ENCODE peak calls at places on chromosome 6, in ten cellular contexts. R is small intestine; J is naive thymus-derived CD4-positive, alpha-beta T cell; N is heart left ventricle; D is BJ; E is GM23338; Z is A549; W is right cardiac atrium; O is coronary artery; Y is choroid plexus epithelial cell. L is an unnamed sample.

GRCh38 chr6:122969999-122970398 is 26.0 kb upstream of the CLVS2 start:
- DNase-seq in R (no peak), J (no peak), N (no peak), D (no peak), E (peak), Z (peak), W (no peak), O (no peak), Y (no peak), L (no peak)

GRCh38 chr6:13916230-13916944 is 8.4 kb upstream of the RNF182 start:
- DNase-seq in R (peak), J (no peak), N (no peak), D (no peak), E (no peak), Z (no peak), W (no peak), O (no peak), Y (peak), L (no peak)

GRCh38 chr6:101226677-101227135 is 166.8 kb upstream of the GRIK2 start:
- DNase-seq in R (peak), J (no peak), N (no peak), D (peak), E (peak), Z (peak), W (peak), O (no peak), Y (peak), L (no peak)

GRCh38 chr6:52990342-52990741 is 4.7 kb downstream of the GSTA4 start:
- DNase-seq in R (peak), J (no peak), N (no peak), D (no peak), E (no peak), Z (no peak), W (no peak), O (no peak), Y (peak), L (no peak)

GRCh38 chr6:26421259-26422144 is 18.8 kb upstream of the BTN3A3 start:
- DNase-seq in R (peak), J (peak), N (peak), D (peak), E (peak), Z (peak), W (peak), O (peak), Y (peak), L (peak)

GRCh38 chr6:116221067-116221466 is 32.8 kb downstream of the TSPYL4 start:
- DNase-seq in R (no peak), J (no peak), N (no peak), D (no peak), E (no peak), Z (no peak), W (no peak), O (no peak), Y (peak), L (no peak)

GRCh38 chr6:35170891-35171290 is 29.8 kb upstream of the TCP11 start:
- DNase-seq in R (no peak), J (no peak), N (no peak), D (no peak), E (no peak), Z (no peak), W (no peak), O (no peak), Y (no peak), L (no peak)

GRCh38 chr6:110517034-110517433 is 40.6 kb upstream of the SLC22A16 start:
- DNase-seq in R (peak), J (no peak), N (no peak), D (no peak), E (no peak), Z (no peak), W (no peak), O (no peak), Y (no peak), L (no peak)

GRCh38 chr6:129980821-129981220 is 37.6 kb upstream of the L3MBTL3 start:
- DNase-seq in R (no peak), J (no peak), N (no peak), D (no peak), E (no peak), Z (no peak), W (no peak), O (no peak), Y (no peak), L (no peak)

GRCh38 chr6:142378138-142378875 is 76.5 kb downstream of the ADGRG6 start:
- DNase-seq in R (no peak), J (no peak), N (no peak), D (no peak), E (peak), Z (peak), W (no peak), O (no peak), Y (peak), L (no peak)

GRCh38 chr6:170024940-170025339 is 265.9 kb downstream of the DLL1 start:
- DNase-seq in R (peak), J (no peak), N (no peak), D (no peak), E (no peak), Z (no peak), W (no peak), O (peak), Y (peak), L (peak)

GRCh38 chr6:18340781-18341551 is 46.2 kb upstream of the RNF144B start:
- DNase-seq in R (no peak), J (no peak), N (no peak), D (no peak), E (no peak), Z (no peak), W (no peak), O (no peak), Y (no peak), L (no peak)

GRCh38 chr6:100574836-100575235 is 110.1 kb upstream of the SIM1 start:
- DNase-seq in R (no peak), J (no peak), N (no peak), D (no peak), E (no peak), Z (no peak), W (no peak), O (no peak), Y (no peak), L (no peak)

GRCh38 chr6:129894904-129895303 is 33.8 kb upstream of the TMEM244 start:
- DNase-seq in R (no peak), J (no peak), N (no peak), D (peak), E (no peak), Z (no peak), W (no peak), O (no peak), Y (no peak), L (no peak)

GRCh38 chr6:28953039-28953872 is 29.5 kb upstream of the TRIM27 start:
- DNase-seq in R (peak), J (peak), N (no peak), D (no peak), E (peak), Z (peak), W (peak), O (no peak), Y (peak), L (no peak)
- H3K4me3 ChIP-seq in R (peak), J (peak), N (peak), D (peak), E (peak), Z (peak), W (peak), O (peak), Y (peak), L (peak)

DNA sequence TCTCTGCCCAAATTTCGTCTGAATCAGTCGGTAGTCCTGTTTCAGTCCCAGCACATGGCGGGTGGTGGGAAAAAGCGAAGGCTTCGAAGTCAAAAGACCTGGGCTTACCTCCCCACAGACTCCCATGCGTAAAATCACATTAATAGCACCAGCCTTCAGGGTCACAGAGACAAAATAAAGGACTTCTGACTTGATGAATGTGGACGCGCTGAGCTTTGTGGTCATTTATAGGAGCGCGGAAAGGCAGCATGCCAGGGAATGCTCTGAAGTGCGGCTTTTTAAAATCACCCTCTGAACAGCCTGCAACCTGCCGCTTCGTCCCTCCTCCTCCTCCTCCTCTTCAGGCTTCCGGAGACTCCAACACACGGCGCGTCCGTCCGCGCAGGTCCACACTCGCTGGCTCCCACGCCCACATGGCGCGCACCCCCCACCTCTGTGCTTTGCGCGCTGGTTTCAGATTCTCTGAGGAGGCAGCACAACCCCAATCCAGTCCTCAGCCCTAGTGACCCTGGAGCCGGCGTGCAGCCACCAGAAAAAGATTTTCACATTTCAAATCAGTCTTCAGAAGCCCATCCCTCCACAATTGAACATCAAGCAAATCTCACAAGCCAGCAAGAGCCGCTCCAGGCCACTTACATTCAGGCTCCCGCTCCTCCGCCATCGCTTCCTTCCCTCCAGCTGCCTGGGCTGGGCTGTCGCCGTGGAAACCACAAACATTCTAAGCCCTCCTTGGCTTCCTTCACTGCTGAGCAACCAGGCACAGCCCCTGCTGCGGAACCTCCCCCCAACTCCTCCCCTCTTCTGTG is at the start of gene C6orf118:
- DNase-seq in R (peak), J (no peak), N (peak), D (no peak), E (peak), Z (peak), W (peak), O (no peak), Y (peak), L (peak)
- H3K4me3 ChIP-seq in R (no peak), J (no peak), N (peak), D (no peak), E (peak), Z (peak), W (peak), O (peak), Y (peak), L (peak)

GRCh38 chr6:98627129-98627775 is 207.1 kb upstream of the POU3F2 start:
- DNase-seq in R (no peak), J (no peak), N (no peak), D (no peak), E (peak), Z (no peak), W (no peak), O (no peak), Y (no peak), L (no peak)
- H3K4me3 ChIP-seq in R (no peak), J (no peak), N (no peak), D (no peak), E (peak), Z (no peak), W (no peak), O (no peak), Y (no peak), L (no peak)

DNA sequence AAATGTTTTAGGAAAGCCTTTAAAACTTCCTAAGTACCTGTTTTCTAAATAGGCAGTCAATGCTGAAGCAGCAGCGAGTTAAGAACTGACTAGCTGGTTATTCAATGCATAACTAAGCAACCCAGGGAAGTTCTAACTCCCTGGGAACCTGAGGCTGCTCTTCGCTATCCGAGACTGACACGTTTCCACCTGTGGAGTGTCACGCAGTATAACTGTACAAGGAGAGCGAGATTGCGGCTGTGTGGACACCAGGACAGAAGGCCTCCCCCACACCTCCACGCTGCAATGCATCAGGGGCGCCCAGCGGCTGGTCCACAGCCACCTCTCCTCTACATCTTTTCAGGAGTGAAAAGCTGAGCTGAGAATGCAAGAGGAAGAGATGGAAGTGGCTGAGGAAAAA is 8.0 kb downstream of the PXDC1 start:
- DNase-seq in R (no peak), J (no peak), N (no peak), D (no peak), E (no peak), Z (no peak), W (no peak), O (no peak), Y (no peak), L (no peak)
- H3K4me3 ChIP-seq in R (no peak), J (no peak), N (no peak), D (no peak), E (no peak), Z (no peak), W (no peak), O (peak), Y (no peak), L (no peak)

GRCh38 chr6:83861077-83861476 is 1.6 kb downstream of the CYB5R4 start:
- DNase-seq in R (no peak), J (no peak), N (no peak), D (no peak), E (no peak), Z (no peak), W (no peak), O (no peak), Y (no peak), L (no peak)
- H3K4me3 ChIP-seq in R (no peak), J (peak), N (no peak), D (no peak), E (peak), Z (no peak), W (no peak), O (peak), Y (no peak), L (peak)

GRCh38 chr6:108781419-108782110 is 66.7 kb upstream of the ARMC2 start:
- DNase-seq in R (no peak), J (no peak), N (no peak), D (no peak), E (peak), Z (no peak), W (peak), O (no peak), Y (peak), L (no peak)
- H3K4me3 ChIP-seq in R (peak), J (peak), N (peak), D (peak), E (peak), Z (peak), W (peak), O (peak), Y (peak), L (peak)

GRCh38 chr6:104522533-104522932 is 337.2 kb downstream of the HACE1 start:
- DNase-seq in R (no peak), J (no peak), N (no peak), D (no peak), E (no peak), Z (no peak), W (no peak), O (no peak), Y (no peak), L (no peak)

GRCh38 chr6:104527761-104528415 is 331.8 kb downstream of the HACE1 start:
- DNase-seq in R (no peak), J (no peak), N (no peak), D (no peak), E (peak), Z (peak), W (peak), O (peak), Y (peak), L (no peak)

GRCh38 chr6:104527311-104527710 is 332.4 kb downstream of the HACE1 start:
- DNase-seq in R (no peak), J (no peak), N (no peak), D (no peak), E (no peak), Z (no peak), W (peak), O (no peak), Y (no peak), L (no peak)

GRCh38 chr6:104526383-104526782 is 333.3 kb downstream of the HACE1 start:
- DNase-seq in R (peak), J (no peak), N (no peak), D (no peak), E (no peak), Z (no peak), W (no peak), O (no peak), Y (peak), L (no peak)

GRCh38 chr6:104525677-104526322 is 333.9 kb downstream of the HACE1 start:
- DNase-seq in R (peak), J (peak), N (peak), D (no peak), E (peak), Z (peak), W (peak), O (peak), Y (peak), L (peak)
- H3K4me3 ChIP-seq in R (no peak), J (no peak), N (no peak), D (no peak), E (peak), Z (peak), W (peak), O (peak), Y (peak), L (peak)

DNA sequence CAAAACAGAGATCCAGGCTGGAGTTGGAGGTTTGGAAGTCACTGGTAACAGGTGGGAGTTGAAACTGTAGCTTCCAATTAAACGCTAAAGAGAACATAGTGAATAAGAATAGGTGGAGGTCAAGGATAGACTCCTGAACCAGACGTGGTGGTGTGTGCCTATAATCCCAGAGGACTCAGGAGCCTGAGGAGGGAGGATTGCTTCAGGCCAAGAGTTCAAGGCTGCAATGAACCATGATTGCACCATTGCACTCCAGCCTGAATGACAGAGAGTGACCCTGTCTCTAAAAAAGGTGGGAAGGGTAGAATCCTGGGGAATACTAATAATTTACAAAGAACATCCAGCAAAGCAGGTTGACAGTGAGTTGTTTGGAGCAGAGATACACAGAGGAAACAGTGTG is 13.6 kb downstream of the NRSN1 start:
- DNase-seq in R (no peak), J (no peak), N (no peak), D (no peak), E (no peak), Z (no peak), W (no peak), O (no peak), Y (no peak), L (no peak)
- H3K4me3 ChIP-seq in R (no peak), J (no peak), N (no peak), D (no peak), E (no peak), Z (no peak), W (no peak), O (no peak), Y (no peak), L (no peak)

DNA sequence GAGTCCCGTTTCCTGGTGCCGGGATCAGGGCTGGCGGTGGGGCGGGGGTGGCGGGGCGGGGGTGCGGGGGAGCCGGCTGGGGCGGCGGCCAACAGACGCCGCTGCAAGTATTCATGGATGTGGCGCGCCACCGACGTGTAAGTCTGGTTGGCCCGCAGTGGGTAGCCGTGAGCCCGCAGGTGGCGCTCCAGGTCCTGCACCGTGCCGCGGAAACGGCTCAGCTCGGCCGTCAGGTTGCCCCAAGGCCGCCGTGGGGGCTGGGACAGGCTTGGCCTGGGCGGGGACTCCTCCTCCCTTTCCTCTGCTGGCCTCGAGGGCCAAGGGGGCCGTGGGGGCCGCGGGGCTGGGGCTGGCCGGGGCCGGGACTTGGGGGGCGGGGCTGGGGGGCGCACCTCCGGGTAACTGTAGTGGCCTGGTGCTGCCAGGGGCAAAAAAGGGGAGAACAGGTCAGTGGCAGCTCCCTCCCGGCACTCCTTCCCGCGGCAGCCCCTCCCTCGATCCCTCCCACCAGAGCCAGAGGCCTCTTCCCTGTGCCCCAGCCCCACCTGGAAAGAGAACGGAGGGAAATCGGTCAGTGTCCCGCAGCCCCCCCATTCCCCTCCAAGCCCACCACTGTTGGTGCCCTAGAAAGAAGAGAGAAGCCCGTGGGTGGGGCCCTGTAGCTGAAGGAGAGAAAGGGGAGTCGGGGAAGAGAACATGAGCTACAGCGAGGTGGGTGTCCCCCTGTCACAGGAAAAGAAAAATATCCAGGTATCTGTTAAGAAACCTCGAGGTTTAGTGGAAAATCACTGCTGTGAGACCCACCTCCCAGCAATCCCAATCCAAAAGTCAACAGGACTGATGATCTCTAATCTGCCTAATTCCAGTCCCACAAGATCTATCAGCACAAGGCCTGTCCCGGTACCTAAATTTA is 21.3 kb downstream of the TNXB start:
- DNase-seq in R (peak), J (peak), N (peak), D (no peak), E (peak), Z (peak), W (peak), O (peak), Y (peak), L (peak)
- H3K4me3 ChIP-seq in R (no peak), J (no peak), N (no peak), D (no peak), E (peak), Z (peak), W (peak), O (peak), Y (no peak), L (no peak)

GRCh38 chr6:139979021-139979721 is 604.7 kb upstream of the CITED2 start:
- DNase-seq in R (no peak), J (no peak), N (peak), D (no peak), E (no peak), Z (no peak), W (no peak), O (no peak), Y (no peak), L (no peak)

GRCh38 chr6:139972116-139972515 is 597.7 kb upstream of the CITED2 start:
- DNase-seq in R (no peak), J (no peak), N (no peak), D (no peak), E (no peak), Z (no peak), W (no peak), O (no peak), Y (no peak), L (no peak)

GRCh38 chr6:139970591-139970991 is 596.1 kb upstream of the CITED2 start:
- DNase-seq in R (no peak), J (no peak), N (no peak), D (no peak), E (no peak), Z (no peak), W (no peak), O (no peak), Y (peak), L (no peak)

GRCh38 chr6:139977887-139978332 is 603.5 kb upstream of the CITED2 start:
- DNase-seq in R (no peak), J (no peak), N (no peak), D (peak), E (no peak), Z (peak), W (no peak), O (no peak), Y (peak), L (no peak)

GRCh38 chr6:139973602-139974373 is 599.3 kb upstream of the CITED2 start:
- DNase-seq in R (peak), J (no peak), N (no peak), D (peak), E (no peak), Z (peak), W (peak), O (no peak), Y (peak), L (no peak)
- H3K4me3 ChIP-seq in R (no peak), J (no peak), N (no peak), D (no peak), E (no peak), Z (no peak), W (peak), O (no peak), Y (no peak), L (no peak)